ENCODE peak calls at places on chromosomes 5 and 9, in seven cellular contexts. One of them, this sample, is unnamed.

GRCh38 chr5:128695791-128696520 is 157.9 kb upstream of the FBN2 start:
- DNase-seq in lung: no peak
- DNase-seq in PC-9: no peak
- DNase-seq in adrenal gland: no peak
- DNase-seq in mucosa of descending colon: no peak
- DNase-seq in foreskin fibroblast: peak
- DNase-seq in neural progenitor cell: peak
- DNase-seq in this sample: no peak

GRCh38 chr5:2759091-2759490 is 7.6 kb upstream of the IRX2 start:
- DNase-seq in lung: no peak
- DNase-seq in PC-9: no peak
- DNase-seq in adrenal gland: no peak
- DNase-seq in mucosa of descending colon: no peak
- DNase-seq in foreskin fibroblast: no peak
- DNase-seq in neural progenitor cell: no peak
- DNase-seq in this sample: no peak

GRCh38 chr9:134215709-134216448 is 51.5 kb upstream of the RNU6ATAC start:
- DNase-seq in lung: no peak
- DNase-seq in PC-9: no peak
- DNase-seq in adrenal gland: peak
- DNase-seq in mucosa of descending colon: peak
- DNase-seq in foreskin fibroblast: peak
- DNase-seq in neural progenitor cell: no peak
- DNase-seq in this sample: peak

GRCh38 chr9:114560956-114561355 is 26.6 kb upstream of the ATP6V1G1 start:
- DNase-seq in lung: no peak
- DNase-seq in PC-9: no peak
- DNase-seq in adrenal gland: no peak
- DNase-seq in mucosa of descending colon: no peak
- DNase-seq in foreskin fibroblast: no peak
- DNase-seq in neural progenitor cell: no peak
- DNase-seq in this sample: no peak

GRCh38 chr5:132470596-132470995 is 20.0 kb downstream of the IRF1 start:
- DNase-seq in lung: no peak
- DNase-seq in PC-9: no peak
- DNase-seq in adrenal gland: no peak
- DNase-seq in mucosa of descending colon: no peak
- DNase-seq in foreskin fibroblast: no peak
- DNase-seq in neural progenitor cell: no peak
- DNase-seq in this sample: no peak

GRCh38 chr5:96256795-96257470 is 176.1 kb downstream of the PCSK1 start:
- DNase-seq in lung: no peak
- DNase-seq in PC-9: no peak
- DNase-seq in adrenal gland: peak
- DNase-seq in mucosa of descending colon: peak
- DNase-seq in foreskin fibroblast: peak
- DNase-seq in neural progenitor cell: peak
- DNase-seq in this sample: peak

GRCh38 chr9:136078498-136079011 is 16.5 kb downstream of the NACC2 start:
- DNase-seq in lung: no peak
- DNase-seq in PC-9: no peak
- DNase-seq in adrenal gland: no peak
- DNase-seq in mucosa of descending colon: no peak
- DNase-seq in foreskin fibroblast: no peak
- DNase-seq in neural progenitor cell: peak
- DNase-seq in this sample: no peak

GRCh38 chr9:130662099-130662926 is 2.1 kb upstream of the PRDM12 start:
- DNase-seq in lung: no peak
- DNase-seq in PC-9: no peak
- DNase-seq in adrenal gland: no peak
- DNase-seq in mucosa of descending colon: no peak
- DNase-seq in foreskin fibroblast: no peak
- DNase-seq in neural progenitor cell: peak
- DNase-seq in this sample: no peak

GRCh38 chr5:144815131-144815530 is 644.5 kb downstream of the KCTD16 start:
- DNase-seq in lung: no peak
- DNase-seq in PC-9: no peak
- DNase-seq in adrenal gland: no peak
- DNase-seq in mucosa of descending colon: no peak
- DNase-seq in foreskin fibroblast: no peak
- DNase-seq in neural progenitor cell: no peak
- DNase-seq in this sample: no peak

GRCh38 chr9:2017209-2017458 is 2.0 kb downstream of the SMARCA2 start:
- DNase-seq in lung: no peak
- DNase-seq in PC-9: no peak
- DNase-seq in adrenal gland: peak
- DNase-seq in mucosa of descending colon: no peak
- DNase-seq in foreskin fibroblast: no peak
- DNase-seq in neural progenitor cell: peak
- DNase-seq in this sample: no peak

GRCh38 chr5:422323-423232 is 20.4 kb upstream of the EXOC3 start:
- DNase-seq in lung: no peak
- DNase-seq in PC-9: no peak
- DNase-seq in adrenal gland: no peak
- DNase-seq in mucosa of descending colon: no peak
- DNase-seq in foreskin fibroblast: no peak
- DNase-seq in neural progenitor cell: no peak
- DNase-seq in this sample: no peak

GRCh38 chr5:68949711-68950110 is 144.1 kb upstream of the SLC30A5 start:
- DNase-seq in lung: no peak
- DNase-seq in PC-9: no peak
- DNase-seq in adrenal gland: no peak
- DNase-seq in mucosa of descending colon: no peak
- DNase-seq in foreskin fibroblast: no peak
- DNase-seq in neural progenitor cell: peak
- DNase-seq in this sample: no peak

GRCh38 chr5:78377056-78377717 is 16.8 kb downstream of the SCAMP1 start:
- DNase-seq in lung: no peak
- DNase-seq in PC-9: no peak
- DNase-seq in adrenal gland: peak
- DNase-seq in mucosa of descending colon: no peak
- DNase-seq in foreskin fibroblast: peak
- DNase-seq in neural progenitor cell: no peak
- DNase-seq in this sample: no peak

DNA sequence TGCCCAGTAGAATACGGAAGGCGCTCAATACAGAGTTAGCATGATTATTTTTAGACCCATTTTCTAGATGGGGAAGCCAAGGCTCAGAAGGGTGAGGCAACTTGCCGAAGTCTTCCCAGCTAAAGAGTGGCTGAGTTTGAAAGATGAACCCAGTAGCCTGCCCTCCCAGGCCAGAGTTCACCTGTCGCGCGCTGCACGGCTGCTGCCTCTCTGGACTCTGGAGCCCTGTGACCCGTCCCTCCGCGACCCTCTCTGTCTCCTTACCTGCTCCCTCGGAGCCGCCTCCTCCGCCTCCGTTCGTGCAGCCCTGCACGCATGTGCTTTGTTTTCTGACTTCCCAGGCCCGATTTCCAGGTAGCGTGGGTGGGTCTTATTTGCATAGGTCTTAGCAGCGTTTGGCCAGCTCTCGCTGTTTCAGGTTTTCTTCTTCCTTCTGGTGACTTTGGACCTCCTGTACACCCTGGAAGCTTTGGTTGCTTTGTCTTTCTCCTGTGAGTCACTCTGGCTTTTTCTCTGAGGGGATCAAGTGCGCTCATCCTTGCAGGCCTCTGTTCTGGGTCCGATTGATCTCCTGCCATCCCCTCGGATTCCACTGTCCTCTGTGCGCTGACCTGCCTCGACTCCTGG is at the start of gene RNF183:
- DNase-seq in lung: no peak
- DNase-seq in PC-9: no peak
- DNase-seq in adrenal gland: no peak
- DNase-seq in mucosa of descending colon: peak
- DNase-seq in foreskin fibroblast: no peak
- DNase-seq in neural progenitor cell: peak
- DNase-seq in this sample: no peak
- H3K4me3 ChIP-seq in lung: no peak
- H3K4me3 ChIP-seq in PC-9: no peak
- H3K4me3 ChIP-seq in adrenal gland: no peak
- H3K4me3 ChIP-seq in mucosa of descending colon: no peak
- H3K4me3 ChIP-seq in foreskin fibroblast: no peak
- H3K4me3 ChIP-seq in neural progenitor cell: no peak
- H3K4me3 ChIP-seq in this sample: no peak

GRCh38 chr5:138035605-138036537 is 3.0 kb upstream of the FAM13B start:
- DNase-seq in lung: peak
- DNase-seq in PC-9: peak
- DNase-seq in adrenal gland: peak
- DNase-seq in mucosa of descending colon: peak
- DNase-seq in foreskin fibroblast: peak
- DNase-seq in neural progenitor cell: peak
- DNase-seq in this sample: peak

GRCh38 chr5:138032028-138032571 is 779 bp downstream of the FAM13B start:
- DNase-seq in lung: peak
- DNase-seq in PC-9: peak
- DNase-seq in adrenal gland: peak
- DNase-seq in mucosa of descending colon: peak
- DNase-seq in foreskin fibroblast: peak
- DNase-seq in neural progenitor cell: no peak
- DNase-seq in this sample: peak

GRCh38 chr5:138032572-138033274 is at the start of gene FAM13B:
- DNase-seq in lung: peak
- DNase-seq in PC-9: peak
- DNase-seq in adrenal gland: peak
- DNase-seq in mucosa of descending colon: peak
- DNase-seq in foreskin fibroblast: peak
- DNase-seq in neural progenitor cell: peak
- DNase-seq in this sample: peak

GRCh38 chr5:138033275-138033808 is 463 bp upstream of the FAM13B start:
- DNase-seq in lung: no peak
- DNase-seq in PC-9: no peak
- DNase-seq in adrenal gland: peak
- DNase-seq in mucosa of descending colon: no peak
- DNase-seq in foreskin fibroblast: no peak
- DNase-seq in neural progenitor cell: peak
- DNase-seq in this sample: no peak

DNA sequence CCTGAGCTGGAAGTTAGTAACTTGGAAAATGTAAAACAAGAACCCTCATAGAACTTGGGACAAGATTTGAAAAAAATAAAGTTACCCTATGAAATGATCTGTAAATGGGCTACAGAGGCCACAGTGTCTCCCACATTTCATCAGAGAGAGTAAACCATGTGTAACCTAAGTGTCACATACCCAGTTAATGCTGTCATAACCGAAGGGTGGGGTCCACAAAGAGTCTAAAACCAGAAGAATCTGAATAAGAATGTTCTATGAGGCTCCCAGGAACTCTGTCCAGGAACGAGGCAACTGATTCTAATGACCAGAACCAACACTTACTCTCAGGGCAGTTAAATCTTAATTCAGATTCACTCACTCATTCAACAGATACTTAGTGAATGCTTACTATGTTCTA is 1.0 kb upstream of the FAM13B start:
- DNase-seq in lung: no peak
- DNase-seq in PC-9: peak
- DNase-seq in adrenal gland: no peak
- DNase-seq in mucosa of descending colon: no peak
- DNase-seq in foreskin fibroblast: peak
- DNase-seq in neural progenitor cell: no peak
- DNase-seq in this sample: no peak
- H3K4me3 ChIP-seq in lung: no peak
- H3K4me3 ChIP-seq in PC-9: peak
- H3K4me3 ChIP-seq in adrenal gland: no peak
- H3K4me3 ChIP-seq in mucosa of descending colon: no peak
- H3K4me3 ChIP-seq in foreskin fibroblast: peak
- H3K4me3 ChIP-seq in neural progenitor cell: peak
- H3K4me3 ChIP-seq in this sample: peak

GRCh38 chr9:137757139-137757538 is 120.4 kb upstream of the CACNA1B start:
- DNase-seq in lung: no peak
- DNase-seq in PC-9: no peak
- DNase-seq in adrenal gland: peak
- DNase-seq in mucosa of descending colon: no peak
- DNase-seq in foreskin fibroblast: no peak
- DNase-seq in neural progenitor cell: no peak
- DNase-seq in this sample: no peak
- H3K4me3 ChIP-seq in lung: no peak
- H3K4me3 ChIP-seq in PC-9: no peak
- H3K4me3 ChIP-seq in adrenal gland: no peak
- H3K4me3 ChIP-seq in mucosa of descending colon: no peak
- H3K4me3 ChIP-seq in foreskin fibroblast: no peak
- H3K4me3 ChIP-seq in neural progenitor cell: no peak
- H3K4me3 ChIP-seq in this sample: no peak

GRCh38 chr9:87670572-87671264 is 55.2 kb upstream of the CTSL start:
- DNase-seq in lung: peak
- DNase-seq in PC-9: no peak
- DNase-seq in adrenal gland: no peak
- DNase-seq in mucosa of descending colon: no peak
- DNase-seq in foreskin fibroblast: no peak
- DNase-seq in neural progenitor cell: no peak
- DNase-seq in this sample: no peak
- H3K4me3 ChIP-seq in lung: no peak
- H3K4me3 ChIP-seq in PC-9: no peak
- H3K4me3 ChIP-seq in adrenal gland: no peak
- H3K4me3 ChIP-seq in mucosa of descending colon: no peak
- H3K4me3 ChIP-seq in foreskin fibroblast: no peak
- H3K4me3 ChIP-seq in neural progenitor cell: no peak
- H3K4me3 ChIP-seq in this sample: no peak

This sample was measured in OCI-LY7.